ENCODE peak calls at places on chromosomes 2 and 18, in ten cellular contexts. D, K, I, X, E, O, H, V, N and Q are unnamed samples.

GRCh38 chr2:203492965-203493364 is 42.1 kb downstream of the RAPH1 start:
- DNase-seq in D (no peak), K (no peak), I (no peak), X (no peak), E (no peak), O (no peak), H (no peak), V (no peak), N (no peak), Q (no peak)

GRCh38 chr2:103459302-103459701 is 697.5 kb downstream of the TMEM182 start:
- DNase-seq in D (no peak), K (no peak), I (no peak), X (no peak), E (no peak), O (no peak), H (no peak), V (no peak), N (no peak), Q (no peak)

GRCh38 chr2:235467586-235467985 is 26.3 kb upstream of the AGAP1 start:
- DNase-seq in D (no peak), K (no peak), I (no peak), X (no peak), E (no peak), O (no peak), H (no peak), V (no peak), N (no peak), Q (no peak)

GRCh38 chr2:208373460-208374089 is 33.0 kb upstream of the PTH2R start:
- DNase-seq in D (no peak), K (peak), I (no peak), X (peak), E (peak), O (no peak), H (peak), V (no peak), N (no peak), Q (no peak)

GRCh38 chr2:130744287-130745117 is 10.8 kb upstream of the AMER3 start:
- DNase-seq in D (peak), K (peak), I (no peak), X (peak), E (no peak), O (no peak), H (no peak), V (no peak), N (peak), Q (no peak)

GRCh38 chr2:42567806-42568429 is 514 bp upstream of the MTA3 start:
- DNase-seq in D (no peak), K (peak), I (peak), X (peak), E (peak), O (peak), H (peak), V (peak), N (peak), Q (no peak)

GRCh38 chr18:6628189-6628588 is 101.3 kb upstream of the ARHGAP28 start:
- DNase-seq in D (no peak), K (no peak), I (no peak), X (no peak), E (no peak), O (no peak), H (no peak), V (no peak), N (no peak), Q (no peak)

GRCh38 chr2:60862642-60863041 is 18.7 kb upstream of the REL start:
- DNase-seq in D (no peak), K (no peak), I (no peak), X (no peak), E (no peak), O (no peak), H (no peak), V (no peak), N (no peak), Q (no peak)

GRCh38 chr2:101766871-101767739 is 69.6 kb downstream of the MAP4K4 start:
- DNase-seq in D (no peak), K (no peak), I (peak), X (no peak), E (no peak), O (no peak), H (no peak), V (no peak), N (no peak), Q (no peak)

GRCh38 chr2:174965992-174966789 is 39.0 kb downstream of the CHN1 start:
- DNase-seq in D (no peak), K (no peak), I (no peak), X (no peak), E (no peak), O (no peak), H (no peak), V (no peak), N (no peak), Q (no peak)

GRCh38 chr2:29307522-29307921 is 192.3 kb downstream of the CLIP4 start:
- DNase-seq in D (no peak), K (no peak), I (no peak), X (no peak), E (no peak), O (no peak), H (no peak), V (no peak), N (no peak), Q (no peak)

GRCh38 chr2:29310665-29311348 is 195.6 kb downstream of the CLIP4 start:
- DNase-seq in D (no peak), K (no peak), I (no peak), X (no peak), E (no peak), O (no peak), H (no peak), V (no peak), N (no peak), Q (no peak)

GRCh38 chr2:29311458-29311857 is 196.2 kb downstream of the CLIP4 start:
- DNase-seq in D (no peak), K (no peak), I (no peak), X (no peak), E (no peak), O (no peak), H (no peak), V (no peak), N (no peak), Q (no peak)

GRCh38 chr2:29305762-29306161 is 190.5 kb downstream of the CLIP4 start:
- DNase-seq in D (no peak), K (no peak), I (no peak), X (no peak), E (no peak), O (no peak), H (no peak), V (no peak), N (no peak), Q (no peak)

GRCh38 chr2:29309090-29310054 is 194.2 kb downstream of the CLIP4 start:
- DNase-seq in D (no peak), K (peak), I (peak), X (peak), E (peak), O (no peak), H (peak), V (no peak), N (peak), Q (peak)
- TF ChIP-seq CTCF in D (peak), K (peak), I (peak), X (peak), E (peak), O (peak), H (peak), V (peak), N (peak), Q (peak)

DNA sequence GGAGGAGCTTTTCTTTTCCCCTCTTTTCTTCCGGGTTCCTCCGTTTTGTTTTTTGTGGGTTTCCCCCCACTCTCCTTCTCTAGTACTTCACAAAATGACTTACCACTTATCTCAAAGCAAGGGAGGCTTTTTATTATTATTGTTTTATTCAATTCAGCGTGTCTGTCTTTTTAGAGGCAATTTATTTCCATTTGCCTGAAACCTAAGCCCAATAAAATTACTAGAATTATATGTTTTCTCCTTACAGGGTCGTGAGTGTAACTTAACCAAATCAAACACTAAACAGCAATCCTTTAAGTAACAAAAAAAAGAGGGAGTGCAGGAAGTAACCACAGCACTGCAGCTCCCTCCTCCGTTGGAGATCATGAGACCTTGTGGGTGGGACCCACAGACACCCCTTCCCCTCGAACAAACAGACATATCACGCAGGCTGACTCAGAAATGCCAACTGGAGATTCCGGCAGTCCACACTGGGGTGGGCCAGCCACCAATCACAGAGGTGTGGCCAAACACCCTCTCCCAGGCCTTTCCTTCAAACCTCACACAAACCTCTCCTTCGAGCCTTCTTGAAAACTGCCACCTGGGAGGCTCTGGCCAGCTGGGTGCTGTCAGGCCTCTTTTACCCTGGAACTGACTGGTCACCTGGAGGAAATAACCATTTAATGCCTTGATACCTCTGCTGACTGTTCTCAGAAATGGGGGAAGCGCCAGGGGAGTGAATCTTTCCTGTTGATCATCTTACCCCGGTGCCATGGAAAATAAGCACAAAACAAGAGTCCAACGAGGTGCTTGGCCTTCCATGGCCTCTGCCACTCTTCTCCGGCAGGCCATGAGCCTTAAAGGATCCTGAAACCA is 207.1 kb upstream of the SMAD2 start:
- DNase-seq in D (no peak), K (no peak), I (no peak), X (no peak), E (no peak), O (no peak), H (no peak), V (no peak), N (peak), Q (no peak)
- H3K4me3 ChIP-seq in D (peak), K (no peak), I (no peak), X (peak), E (no peak), O (peak), H (peak), V (peak), N (peak), Q (peak)

DNA sequence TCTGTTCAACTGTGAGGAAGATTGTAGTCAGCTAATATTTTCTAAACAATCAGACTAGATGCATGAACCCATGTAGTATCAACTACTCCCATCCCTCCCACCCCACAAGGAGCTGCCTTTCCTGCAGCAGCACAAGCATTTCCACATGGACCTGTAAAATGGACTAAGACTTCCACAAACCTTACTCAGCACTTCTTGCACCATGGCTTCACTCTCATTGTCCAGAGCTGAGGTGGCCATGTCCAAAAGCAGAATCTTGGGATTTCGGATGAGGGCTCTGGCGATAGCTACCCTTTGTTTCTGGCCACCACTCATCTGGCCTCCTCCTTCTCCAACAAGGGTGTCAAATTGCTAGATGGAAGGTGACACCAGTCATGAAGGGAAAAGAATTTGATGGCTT is 61.3 kb downstream of the ABCB11 start:
- DNase-seq in D (no peak), K (no peak), I (no peak), X (no peak), E (no peak), O (no peak), H (no peak), V (no peak), N (no peak), Q (no peak)
- TF ChIP-seq CTCF in D (no peak), K (no peak), I (no peak), X (no peak), E (no peak), O (no peak), H (no peak), V (no peak), N (no peak), Q (no peak)

DNA sequence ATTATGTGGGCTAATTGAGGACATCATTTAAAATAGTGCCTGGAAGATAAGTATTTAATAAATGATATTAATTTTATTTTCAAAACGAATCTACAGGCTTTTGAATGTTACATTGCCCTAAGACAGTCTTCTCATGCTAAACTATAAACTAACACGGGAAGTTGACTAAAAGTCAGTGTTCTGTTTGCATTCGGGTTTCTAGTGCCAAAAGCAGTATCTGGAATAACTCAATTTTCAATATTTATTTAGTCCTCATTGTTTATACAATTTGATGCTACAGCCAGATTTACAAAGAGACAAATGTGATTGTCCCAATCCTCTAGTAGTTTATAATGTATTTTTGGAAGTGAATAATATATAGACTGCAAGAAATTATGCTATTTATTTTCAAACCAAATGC is 429.2 kb downstream of the LRP1B start:
- DNase-seq in D (no peak), K (no peak), I (no peak), X (no peak), E (no peak), O (no peak), H (no peak), V (no peak), N (no peak), Q (no peak)
- H3K4me3 ChIP-seq in D (no peak), K (no peak), I (no peak), X (no peak), E (no peak), O (no peak), H (no peak), V (no peak), N (no peak), Q (no peak)

GRCh38 chr2:178860551-178860950 is 53.3 kb upstream of the TTN start:
- DNase-seq in D (no peak), K (no peak), I (no peak), X (peak), E (no peak), O (no peak), H (peak), V (no peak), N (no peak), Q (no peak)
- TF ChIP-seq CTCF in D (peak), K (no peak), I (no peak), X (no peak), E (no peak), O (peak), H (peak), V (no peak), N (no peak), Q (peak)

GRCh38 chr18:11147962-11148654 is 1.3 kb downstream of the PIEZO2 start:
- DNase-seq in D (no peak), K (no peak), I (no peak), X (no peak), E (no peak), O (no peak), H (no peak), V (no peak), N (no peak), Q (no peak)

GRCh38 chr18:11148655-11149440 is 521 bp downstream of the PIEZO2 start:
- DNase-seq in D (no peak), K (no peak), I (no peak), X (peak), E (no peak), O (no peak), H (no peak), V (no peak), N (no peak), Q (no peak)

GRCh38 chr18:11150271-11150615 is 874 bp upstream of the PIEZO2 start:
- DNase-seq in D (no peak), K (no peak), I (no peak), X (no peak), E (no peak), O (no peak), H (no peak), V (no peak), N (no peak), Q (no peak)

GRCh38 chr18:11147371-11147860 is 2.0 kb downstream of the PIEZO2 start:
- DNase-seq in D (no peak), K (no peak), I (no peak), X (peak), E (no peak), O (no peak), H (no peak), V (no peak), N (no peak), Q (no peak)

DNA sequence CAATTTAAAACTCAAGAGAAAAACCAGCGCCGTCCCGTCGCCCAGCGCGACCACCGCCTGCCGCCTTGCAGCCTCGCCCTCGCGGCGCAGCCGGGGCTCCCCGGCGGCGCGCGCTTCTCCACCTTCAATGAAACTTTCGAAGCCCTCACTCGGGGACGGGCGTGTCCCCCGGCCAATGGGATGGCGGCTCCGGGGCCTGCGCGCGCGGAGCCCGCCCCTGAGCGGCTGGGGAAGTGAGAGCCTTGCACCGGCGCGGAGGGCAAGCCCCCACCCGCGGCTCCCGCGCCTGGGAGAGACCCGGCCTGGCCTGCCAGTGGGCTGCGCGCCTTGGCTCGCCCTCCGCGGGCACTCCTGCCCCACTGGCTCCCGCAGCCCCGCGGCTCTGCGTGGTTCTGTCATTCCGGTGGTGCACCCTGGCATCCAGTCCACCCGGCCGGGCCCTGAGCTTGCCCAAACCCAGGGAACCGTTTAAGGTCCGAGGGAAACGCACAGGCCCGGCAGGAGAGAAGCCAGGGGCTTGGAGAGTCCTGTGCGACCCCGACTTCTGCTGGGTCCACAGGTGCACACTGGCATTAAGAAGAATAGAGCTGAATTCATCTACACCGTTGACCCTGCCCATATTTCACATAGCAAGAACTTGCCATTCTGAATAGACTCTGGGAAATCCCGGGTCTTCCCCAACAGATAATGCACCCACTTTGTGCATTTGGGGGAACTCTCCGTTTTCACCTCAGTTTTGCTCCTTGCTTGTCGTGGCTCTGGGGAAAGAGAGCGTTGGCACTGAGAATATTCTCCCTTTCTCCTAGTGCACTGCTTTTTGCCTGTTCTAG is at the start of gene PIEZO2:
- DNase-seq in D (peak), K (peak), I (no peak), X (peak), E (peak), O (peak), H (peak), V (no peak), N (peak), Q (no peak)
- H3K4me3 ChIP-seq in D (peak), K (no peak), I (no peak), X (peak), E (peak), O (peak), H (peak), V (peak), N (peak), Q (no peak)

DNA sequence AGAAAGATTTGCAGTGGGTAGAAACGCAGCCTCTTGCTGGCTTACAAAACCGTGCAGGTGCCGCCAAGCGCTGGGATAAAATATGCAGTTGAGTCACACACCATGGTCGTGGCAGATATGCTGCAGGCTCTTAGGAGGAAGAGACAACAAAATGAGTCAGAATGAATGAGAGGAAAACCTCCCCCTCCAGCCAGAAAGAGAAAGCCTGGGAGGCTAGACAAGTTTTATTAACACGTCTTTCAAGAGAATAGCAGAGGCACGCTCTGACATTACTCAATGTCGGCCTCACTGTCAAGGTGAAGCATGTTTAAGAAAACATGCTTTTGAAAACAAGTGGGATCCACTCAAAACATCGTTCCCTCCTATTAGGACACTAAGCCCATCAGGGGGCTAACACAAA is 37.1 kb upstream of the ZCCHC2 start:
- DNase-seq in D (no peak), K (no peak), I (peak), X (peak), E (peak), O (no peak), H (no peak), V (peak), N (no peak), Q (peak)
- TF ChIP-seq CTCF in D (no peak), K (no peak), I (no peak), X (no peak), E (no peak), O (no peak), H (no peak), V (no peak), N (no peak), Q (no peak)

DNA sequence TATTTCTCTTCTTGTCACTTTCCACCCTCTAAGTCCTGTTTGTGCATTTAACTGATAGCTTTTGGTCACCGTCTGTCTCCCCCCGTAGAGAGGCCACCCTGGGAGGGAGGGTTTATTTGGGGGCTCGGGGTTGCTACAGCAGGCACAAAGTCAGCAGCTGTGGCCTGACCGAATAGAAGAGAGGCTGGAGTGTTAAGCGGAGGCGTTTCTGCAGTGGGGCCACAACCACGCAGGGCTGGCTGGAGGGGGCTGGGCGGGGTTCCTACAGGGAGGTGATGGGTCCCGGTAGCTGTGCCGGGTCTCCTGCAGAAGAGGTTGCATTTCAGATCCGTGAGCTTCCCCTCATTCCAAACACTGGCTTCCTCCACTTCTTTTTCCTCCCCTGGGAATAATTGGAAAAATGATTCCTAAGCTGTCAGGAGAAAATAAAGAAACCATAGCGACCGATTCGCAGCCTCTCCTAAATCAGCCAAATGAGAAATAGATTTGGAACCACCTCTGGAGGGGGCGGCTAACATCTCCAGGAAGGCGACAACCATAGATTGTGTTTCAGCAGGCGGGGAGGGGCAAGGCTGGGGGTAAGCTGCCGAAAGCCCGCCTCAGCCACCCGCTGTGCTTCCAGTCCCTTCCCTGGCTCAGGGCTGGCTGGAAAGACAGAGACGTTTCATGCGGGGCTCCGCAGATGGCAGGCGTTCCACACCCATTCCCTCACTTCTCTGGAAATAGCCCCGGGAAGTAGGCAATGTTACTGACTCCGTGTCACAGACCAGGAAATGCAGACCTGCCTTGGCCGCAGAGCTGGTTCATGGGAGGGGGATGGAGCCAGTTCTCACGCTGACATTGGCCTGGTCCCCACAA is 85.6 kb upstream of the TAF1B start:
- DNase-seq in D (peak), K (no peak), I (no peak), X (peak), E (no peak), O (no peak), H (peak), V (no peak), N (no peak), Q (no peak)
- H3K4me3 ChIP-seq in D (peak), K (no peak), I (no peak), X (no peak), E (no peak), O (peak), H (peak), V (peak), N (peak), Q (peak)